ENCODE peak calls at places on chromosomes 12 and 14, in nine cellular contexts. Y is fibroblast of lung; Q is CD4-positive, CD25-positive, alpha-beta regulatory T cell; A is transverse colon; E is A673; I is MM.1S; X is lung; L is lower lobe of right lung; C is upper lobe of right lung. F is an unnamed sample.
A peak's percentile ranks its signal among the peaks of the same experiment; 100 is the strongest.

GRCh38 chr12:12376636-12377448 is 20.0 kb downstream of the BORCS5 start:
- DNase-seq in Y (peak; percentile 73), Q (peak; percentile 90), A (no peak), E (peak; percentile 82), I (peak; percentile 91), X (no peak), L (no peak), C (no peak), F (peak; percentile 60)

GRCh38 chr12:75623631-75624118 is 112.3 kb upstream of the KRR1 start:
- DNase-seq in Y (peak; percentile 30), Q (no peak), A (no peak), E (peak; percentile 57), I (no peak), X (no peak), L (no peak), C (no peak), F (no peak)

GRCh38 chr12:122073815-122074214 is 4.7 kb upstream of the MLXIP start:
- DNase-seq in Y (no peak), Q (no peak), A (no peak), E (no peak), I (no peak), X (no peak), L (no peak), C (no peak), F (no peak)

GRCh38 chr14:20489093-20489994 is 16.0 kb upstream of the RNASE10 start:
- DNase-seq in Y (no peak), Q (peak; percentile 72), A (no peak), E (no peak), I (no peak), X (no peak), L (no peak), C (no peak), F (no peak)

GRCh38 chr14:102772781-102773570 is 4.3 kb upstream of the TRAF3 start:
- DNase-seq in Y (no peak), Q (no peak), A (no peak), E (no peak), I (no peak), X (no peak), L (peak; percentile 14), C (no peak), F (no peak)

GRCh38 chr12:32148372-32148771 is 41.7 kb downstream of the BICD1 start:
- DNase-seq in Y (peak; percentile 92), Q (no peak), A (no peak), E (no peak), I (no peak), X (no peak), L (no peak), C (no peak), F (no peak)

GRCh38 chr12:71857657-71858056 is 18.1 kb downstream of the TBC1D15 start:
- DNase-seq in Y (no peak), Q (no peak), A (no peak), E (no peak), I (no peak), X (no peak), L (no peak), C (no peak), F (no peak)

GRCh38 chr14:40417777-40418401 is 985.7 kb upstream of the FBXO33 start:
- DNase-seq in Y (peak; percentile 4), Q (peak; percentile 3), A (no peak), E (peak; percentile 66), I (peak; percentile 34), X (no peak), L (no peak), C (no peak), F (no peak)

GRCh38 chr12:46492471-46493351 is 120.1 kb upstream of the SLC38A2 start:
- DNase-seq in Y (peak; percentile 95), Q (no peak), A (no peak), E (no peak), I (no peak), X (peak; percentile 33), L (no peak), C (no peak), F (peak; percentile 85)
- H3K4me3 ChIP-seq in Y (no peak overlapping the region), Q (no peak overlapping the region), A (no peak overlapping the region), E (no peak overlapping the region), I (no peak overlapping the region), X (no peak overlapping the region), L (no peak overlapping the region), C (no peak overlapping the region), F (no peak overlapping the region)

GRCh38 chr14:73757876-73758391 is 43.8 kb upstream of the PNMA1 start:
- DNase-seq in Y (no peak), Q (no peak), A (no peak), E (no peak), I (no peak), X (no peak), L (no peak), C (no peak), F (no peak)

GRCh38 chr14:73755434-73756014 is 41.3 kb upstream of the PNMA1 start:
- DNase-seq in Y (no peak), Q (no peak), A (peak; percentile 77), E (no peak), I (no peak), X (no peak), L (no peak), C (peak; percentile 78), F (no peak)

GRCh38 chr14:73758392-73759182 is 44.4 kb upstream of the PNMA1 start:
- DNase-seq in Y (peak; percentile 61), Q (peak; percentile 75), A (peak; percentile 87), E (peak; percentile 78), I (peak; percentile 56), X (peak; percentile 68), L (peak; percentile 86), C (peak; percentile 88), F (no peak)

GRCh38 chr14:73759183-73759713 is 45.1 kb upstream of the PNMA1 start:
- DNase-seq in Y (peak; percentile 61), Q (peak; percentile 59), A (peak; percentile 74), E (peak; percentile 75), I (peak; percentile 41), X (peak; percentile 61), L (peak; percentile 79), C (peak; percentile 85), F (no peak)

DNA sequence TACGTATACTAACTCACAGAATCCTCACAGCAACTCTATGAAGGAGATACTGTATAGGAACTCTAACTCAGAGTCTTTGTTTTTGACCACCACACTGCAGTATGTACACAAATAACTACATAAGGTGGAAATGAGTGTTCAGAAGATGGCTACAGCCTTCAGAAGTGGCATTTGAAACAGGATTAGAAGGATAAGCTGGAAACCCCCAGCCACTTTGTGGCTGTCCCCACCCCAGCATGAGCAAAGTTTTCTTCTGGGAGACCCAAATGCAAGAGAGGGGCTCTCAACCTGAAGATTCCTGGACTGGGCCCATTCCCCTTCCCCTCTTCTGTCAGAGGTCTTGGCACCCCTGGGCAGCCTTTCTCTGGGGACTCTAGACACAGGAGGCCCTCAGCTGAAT is 43.2 kb upstream of the PNMA1 start:
- DNase-seq in Y (no peak), Q (no peak), A (no peak), E (no peak), I (no peak), X (no peak), L (no peak), C (no peak), F (no peak)
- H3K4me3 ChIP-seq in Y (no peak overlapping the region), Q (peak overlapping the region; percentile 31), A (no peak overlapping the region), E (no peak overlapping the region), I (no peak overlapping the region), X (no peak overlapping the region), L (peak overlapping the region; percentile 83), C (no peak overlapping the region), F (peak overlapping the region; percentile 91)

GRCh38 chr14:90966493-90966892 is 93.9 kb downstream of the RPS6KA5 start:
- DNase-seq in Y (no peak), Q (no peak), A (no peak), E (no peak), I (no peak), X (no peak), L (no peak), C (no peak), F (no peak)

GRCh38 chr14:90970167-90970600 is 90.3 kb downstream of the RPS6KA5 start:
- DNase-seq in Y (peak; percentile 75), Q (peak; percentile 62), A (no peak), E (no peak), I (no peak), X (no peak), L (no peak), C (no peak), F (no peak)

GRCh38 chr14:90971687-90972086 is 88.8 kb downstream of the RPS6KA5 start:
- DNase-seq in Y (no peak), Q (no peak), A (no peak), E (no peak), I (no peak), X (no peak), L (no peak), C (no peak), F (no peak)

GRCh38 chr14:90968025-90968424 is 92.4 kb downstream of the RPS6KA5 start:
- DNase-seq in Y (peak; percentile 8), Q (no peak), A (no peak), E (no peak), I (no peak), X (no peak), L (no peak), C (no peak), F (no peak)

DNA sequence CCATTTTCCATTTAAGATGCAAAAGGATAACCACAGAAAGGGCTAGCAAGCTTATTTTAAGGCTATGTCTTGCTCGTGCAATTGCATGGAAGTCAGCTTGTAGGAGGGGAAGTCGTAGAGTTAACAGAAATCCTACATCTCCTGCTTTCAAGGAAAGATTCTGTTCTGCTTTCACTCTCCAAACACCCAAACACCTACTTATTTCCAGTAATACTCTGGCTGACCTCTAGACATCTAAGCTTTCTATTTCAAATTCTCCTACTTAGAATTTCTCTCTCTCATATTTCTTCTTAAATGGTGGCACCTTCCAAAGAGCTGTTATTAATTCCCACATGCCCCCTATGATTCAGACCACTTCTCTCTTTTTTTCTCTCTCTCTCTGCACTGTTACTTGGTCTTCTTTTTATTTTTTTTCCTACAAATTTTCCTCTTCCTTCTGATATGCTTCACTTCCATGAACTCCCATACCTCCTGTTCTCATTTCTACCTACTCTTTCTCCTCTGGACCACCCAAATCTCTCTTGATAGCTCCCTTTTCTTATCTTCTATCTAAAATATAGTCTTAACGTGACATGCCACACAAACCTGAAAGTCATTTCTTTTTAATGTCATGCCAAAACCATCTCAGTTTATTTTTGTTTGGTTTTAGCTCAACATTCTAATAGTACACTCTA is 90.8 kb downstream of the RPS6KA5 start:
- DNase-seq in Y (peak; percentile 10), Q (peak; percentile 58), A (no peak), E (no peak), I (no peak), X (no peak), L (no peak), C (no peak), F (no peak)
- H3K4me3 ChIP-seq in Y (no peak overlapping the region), Q (peak overlapping the region; percentile 29), A (no peak overlapping the region), E (no peak overlapping the region), I (no peak overlapping the region), X (no peak overlapping the region), L (no peak overlapping the region), C (no peak overlapping the region), F (no peak overlapping the region)

DNA sequence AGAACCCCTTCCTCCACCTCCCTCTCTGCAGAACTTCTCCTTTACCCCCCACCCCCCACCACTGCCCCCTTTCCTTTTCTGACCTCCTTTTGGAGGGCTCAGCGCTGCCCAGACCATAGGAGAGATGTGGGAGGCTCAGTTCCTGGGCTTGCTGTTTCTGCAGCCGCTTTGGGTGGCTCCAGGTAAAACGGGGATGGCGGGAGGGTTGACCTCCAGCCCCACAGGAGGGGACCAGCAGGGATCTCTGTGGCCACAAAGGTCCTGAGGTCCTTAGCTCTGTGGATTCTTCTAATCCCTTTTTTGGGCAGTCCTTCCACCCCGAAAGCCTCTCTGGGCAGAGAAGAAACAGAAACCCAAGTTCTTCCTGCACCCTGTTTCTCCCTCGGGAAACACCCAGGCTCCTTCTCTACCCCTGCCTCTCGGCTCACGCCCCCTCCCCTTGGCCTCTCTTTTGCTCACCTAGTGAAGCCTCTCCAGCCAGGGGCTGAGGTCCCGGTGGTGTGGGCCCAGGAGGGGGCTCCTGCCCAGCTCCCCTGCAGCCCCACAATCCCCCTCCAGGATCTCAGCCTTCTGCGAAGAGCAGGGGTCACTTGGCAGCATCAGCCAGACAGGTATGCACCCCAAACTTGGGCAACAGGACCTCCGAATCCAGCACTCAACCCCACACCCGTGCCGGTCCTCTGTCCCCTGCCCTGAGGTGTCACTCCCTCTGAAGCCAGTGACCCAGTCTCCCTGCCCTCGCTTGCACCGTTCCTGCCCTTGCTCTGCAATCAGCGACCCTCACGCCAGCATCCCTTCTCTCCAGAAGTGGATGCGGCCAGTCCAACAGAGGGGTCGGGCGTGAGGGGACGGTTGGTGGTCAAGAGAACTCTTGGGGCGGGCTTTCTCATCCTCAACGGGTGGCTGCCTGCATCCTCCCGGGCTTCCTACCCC is 675 bp downstream of the LAG3 start:
- DNase-seq in Y (no peak), Q (no peak), A (no peak), E (no peak), I (no peak), X (no peak), L (no peak), C (no peak), F (no peak)
- H3K4me3 ChIP-seq in Y (no peak overlapping the region), Q (no peak overlapping the region), A (peak overlapping the region; percentile 26), E (no peak overlapping the region), I (no peak overlapping the region), X (no peak overlapping the region), L (peak overlapping the region; percentile 30), C (no peak overlapping the region), F (no peak overlapping the region)